ENCODE peak calls at places on chromosomes 1 and 21, in ten cellular contexts. One of them, this sample, is unnamed. For H3K27me3, the result is how much of the 10 kb centered on the place peaks cover.

GRCh38 chr1:225769687-225770086 is 7.9 kb upstream of the SRP9 start:
- DNase-seq in neural progenitor cell: no peak
- DNase-seq in astrocyte: no peak
- DNase-seq in cardiac muscle cell: no peak
- DNase-seq in SK-N-SH: no peak
- DNase-seq in HL-60: no peak
- DNase-seq in psoas muscle: no peak
- DNase-seq in testis: no peak
- DNase-seq in heart left ventricle: no peak
- DNase-seq in pancreas: no peak
- DNase-seq in this sample: no peak

GRCh38 chr1:87149166-87150065 is 179.3 kb upstream of the LMO4 start:
- DNase-seq in psoas muscle: no peak
- DNase-seq in cardiac muscle cell: peak
- DNase-seq in testis: no peak
- DNase-seq in heart left ventricle: no peak
- DNase-seq in neural progenitor cell: no peak
- DNase-seq in astrocyte: peak
- DNase-seq in SK-N-SH: peak
- DNase-seq in pancreas: no peak
- DNase-seq in HL-60: no peak
- DNase-seq in this sample: no peak

GRCh38 chr1:89466307-89466925 is 58.2 kb upstream of the LRRC8B start:
- DNase-seq in psoas muscle: no peak
- DNase-seq in SK-N-SH: no peak
- DNase-seq in cardiac muscle cell: peak
- DNase-seq in heart left ventricle: no peak
- DNase-seq in testis: no peak
- DNase-seq in astrocyte: no peak
- DNase-seq in HL-60: no peak
- DNase-seq in pancreas: no peak
- DNase-seq in neural progenitor cell: no peak
- DNase-seq in this sample: no peak

GRCh38 chr1:197599789-197600188 is 175.5 kb downstream of the DENND1B start:
- DNase-seq in testis: no peak
- DNase-seq in HL-60: no peak
- DNase-seq in psoas muscle: no peak
- DNase-seq in neural progenitor cell: no peak
- DNase-seq in SK-N-SH: no peak
- DNase-seq in heart left ventricle: no peak
- DNase-seq in pancreas: no peak
- DNase-seq in astrocyte: no peak
- DNase-seq in cardiac muscle cell: no peak
- DNase-seq in this sample: no peak

GRCh38 chr1:174258148-174258550 is 98.8 kb downstream of the RABGAP1L start:
- DNase-seq in neural progenitor cell: peak
- DNase-seq in SK-N-SH: peak
- DNase-seq in heart left ventricle: no peak
- DNase-seq in pancreas: no peak
- DNase-seq in cardiac muscle cell: peak
- DNase-seq in astrocyte: peak
- DNase-seq in testis: peak
- DNase-seq in psoas muscle: no peak
- DNase-seq in HL-60: no peak
- DNase-seq in this sample: no peak

GRCh38 chr1:93776728-93777127 is 95.1 kb upstream of the BCAR3 start:
- DNase-seq in neural progenitor cell: no peak
- DNase-seq in pancreas: no peak
- DNase-seq in SK-N-SH: no peak
- DNase-seq in psoas muscle: no peak
- DNase-seq in cardiac muscle cell: no peak
- DNase-seq in HL-60: no peak
- DNase-seq in testis: no peak
- DNase-seq in heart left ventricle: no peak
- DNase-seq in astrocyte: no peak
- DNase-seq in this sample: no peak

GRCh38 chr1:79264975-79265818 is 258.7 kb upstream of the ADGRL4 start:
- DNase-seq in HL-60: no peak
- DNase-seq in heart left ventricle: no peak
- DNase-seq in SK-N-SH: no peak
- DNase-seq in cardiac muscle cell: no peak
- DNase-seq in astrocyte: no peak
- DNase-seq in pancreas: no peak
- DNase-seq in neural progenitor cell: no peak
- DNase-seq in psoas muscle: no peak
- DNase-seq in testis: no peak
- DNase-seq in this sample: no peak

GRCh38 chr1:226408285-226409184 is 642 bp upstream of the PARP1 start:
- DNase-seq in heart left ventricle: no peak
- DNase-seq in neural progenitor cell: no peak
- DNase-seq in HL-60: no peak
- DNase-seq in psoas muscle: peak
- DNase-seq in pancreas: peak
- DNase-seq in testis: no peak
- DNase-seq in cardiac muscle cell: no peak
- DNase-seq in SK-N-SH: no peak
- DNase-seq in astrocyte: no peak
- DNase-seq in this sample: no peak

DNA sequence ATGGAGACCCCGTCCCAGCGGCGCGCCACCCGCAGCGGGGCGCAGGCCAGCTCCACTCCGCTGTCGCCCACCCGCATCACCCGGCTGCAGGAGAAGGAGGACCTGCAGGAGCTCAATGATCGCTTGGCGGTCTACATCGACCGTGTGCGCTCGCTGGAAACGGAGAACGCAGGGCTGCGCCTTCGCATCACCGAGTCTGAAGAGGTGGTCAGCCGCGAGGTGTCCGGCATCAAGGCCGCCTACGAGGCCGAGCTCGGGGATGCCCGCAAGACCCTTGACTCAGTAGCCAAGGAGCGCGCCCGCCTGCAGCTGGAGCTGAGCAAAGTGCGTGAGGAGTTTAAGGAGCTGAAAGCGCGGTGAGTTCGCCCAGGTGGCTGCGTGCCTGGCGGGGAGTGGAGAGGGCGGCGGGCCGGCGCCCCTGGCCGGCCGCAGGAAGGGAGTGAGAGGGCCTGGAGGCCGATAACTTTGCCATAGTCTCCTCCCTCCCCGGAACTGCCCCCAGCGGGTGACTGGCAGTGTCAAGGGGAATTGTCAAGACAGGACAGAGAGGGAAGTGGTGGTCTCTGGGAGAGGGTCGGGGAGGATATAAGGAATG is 505 bp downstream of the LMNA start:
- DNase-seq in HL-60: no peak
- DNase-seq in cardiac muscle cell: peak
- DNase-seq in testis: no peak
- DNase-seq in psoas muscle: peak
- DNase-seq in pancreas: peak
- DNase-seq in SK-N-SH: peak
- DNase-seq in heart left ventricle: no peak
- DNase-seq in neural progenitor cell: peak
- DNase-seq in astrocyte: no peak
- DNase-seq in this sample: no peak
- H3K4me3 ChIP-seq in HL-60: peak
- H3K4me3 ChIP-seq in cardiac muscle cell: peak
- H3K4me3 ChIP-seq in testis: peak
- H3K4me3 ChIP-seq in psoas muscle: peak
- H3K4me3 ChIP-seq in pancreas: peak
- H3K4me3 ChIP-seq in SK-N-SH: peak
- H3K4me3 ChIP-seq in heart left ventricle: peak
- H3K4me3 ChIP-seq in neural progenitor cell: peak
- H3K4me3 ChIP-seq in astrocyte: peak
- H3K4me3 ChIP-seq in this sample: peak

GRCh38 chr21:45836694-45837670 is 144.6 kb upstream of the COL6A1 start:
- DNase-seq in astrocyte: no peak
- DNase-seq in heart left ventricle: no peak
- DNase-seq in neural progenitor cell: peak
- DNase-seq in pancreas: no peak
- DNase-seq in HL-60: no peak
- DNase-seq in testis: no peak
- DNase-seq in cardiac muscle cell: no peak
- DNase-seq in SK-N-SH: no peak
- DNase-seq in psoas muscle: no peak
- DNase-seq in this sample: no peak
- TF ChIP-seq CTCF in astrocyte: no peak
- TF ChIP-seq CTCF in heart left ventricle: no peak
- TF ChIP-seq CTCF in neural progenitor cell: no peak
- TF ChIP-seq CTCF in pancreas: no peak
- TF ChIP-seq CTCF in HL-60: no peak
- TF ChIP-seq CTCF in testis: no peak
- TF ChIP-seq CTCF in cardiac muscle cell: no peak
- TF ChIP-seq CTCF in SK-N-SH: no peak
- TF ChIP-seq CTCF in psoas muscle: no peak
- TF ChIP-seq CTCF in this sample: no peak

GRCh38 chr1:204321665-204322064 is 38.1 kb downstream of the PLEKHA6 start:
- DNase-seq in testis: no peak
- DNase-seq in neural progenitor cell: no peak
- DNase-seq in HL-60: no peak
- DNase-seq in astrocyte: peak
- DNase-seq in cardiac muscle cell: no peak
- DNase-seq in heart left ventricle: no peak
- DNase-seq in SK-N-SH: peak
- DNase-seq in pancreas: no peak
- DNase-seq in psoas muscle: no peak
- DNase-seq in this sample: no peak

GRCh38 chr1:204321051-204321450 is 38.7 kb downstream of the PLEKHA6 start:
- DNase-seq in HL-60: no peak
- DNase-seq in SK-N-SH: no peak
- DNase-seq in testis: no peak
- DNase-seq in neural progenitor cell: no peak
- DNase-seq in cardiac muscle cell: no peak
- DNase-seq in astrocyte: no peak
- DNase-seq in heart left ventricle: no peak
- DNase-seq in pancreas: no peak
- DNase-seq in psoas muscle: no peak
- DNase-seq in this sample: no peak

GRCh38 chr1:204319462-204319861 is 40.3 kb downstream of the PLEKHA6 start:
- DNase-seq in SK-N-SH: no peak
- DNase-seq in HL-60: no peak
- DNase-seq in heart left ventricle: no peak
- DNase-seq in psoas muscle: no peak
- DNase-seq in cardiac muscle cell: peak
- DNase-seq in neural progenitor cell: no peak
- DNase-seq in pancreas: no peak
- DNase-seq in astrocyte: peak
- DNase-seq in testis: no peak
- DNase-seq in this sample: no peak

GRCh38 chr1:204319027-204319426 is 40.7 kb downstream of the PLEKHA6 start:
- DNase-seq in heart left ventricle: no peak
- DNase-seq in HL-60: no peak
- DNase-seq in cardiac muscle cell: peak
- DNase-seq in pancreas: no peak
- DNase-seq in SK-N-SH: no peak
- DNase-seq in astrocyte: no peak
- DNase-seq in neural progenitor cell: no peak
- DNase-seq in psoas muscle: no peak
- DNase-seq in testis: no peak
- DNase-seq in this sample: no peak

DNA sequence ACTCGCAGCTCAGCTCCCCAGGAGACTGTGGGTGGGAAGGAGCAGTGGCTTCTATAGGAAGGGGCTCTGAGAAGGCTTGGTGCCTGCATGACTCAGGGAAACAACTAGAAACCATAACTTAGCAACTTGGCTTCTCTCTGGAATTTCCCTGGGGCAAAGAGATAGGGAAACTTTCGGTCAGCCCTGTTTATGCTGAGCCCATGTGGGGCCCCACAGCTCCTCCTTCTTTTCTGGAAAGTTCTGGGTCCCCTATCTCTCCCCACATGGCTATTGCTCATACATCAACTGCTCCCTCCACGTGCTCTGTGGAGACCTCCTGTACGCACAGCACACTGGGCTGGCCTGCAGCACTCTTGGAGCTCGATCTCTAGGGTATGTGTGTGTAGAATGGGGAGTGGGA is 39.3 kb downstream of the PLEKHA6 start:
- DNase-seq in HL-60: no peak
- DNase-seq in heart left ventricle: no peak
- DNase-seq in SK-N-SH: no peak
- DNase-seq in pancreas: no peak
- DNase-seq in neural progenitor cell: no peak
- DNase-seq in astrocyte: peak
- DNase-seq in testis: no peak
- DNase-seq in psoas muscle: no peak
- DNase-seq in cardiac muscle cell: peak
- DNase-seq in this sample: no peak
- H3K27me3 ChIP-seq in HL-60: under half
- H3K27me3 ChIP-seq in heart left ventricle: under half
- H3K27me3 ChIP-seq in SK-N-SH: under half
- H3K27me3 ChIP-seq in pancreas: under half
- H3K27me3 ChIP-seq in neural progenitor cell: under half
- H3K27me3 ChIP-seq in astrocyte: under half
- H3K27me3 ChIP-seq in testis: under half
- H3K27me3 ChIP-seq in psoas muscle: under half
- H3K27me3 ChIP-seq in cardiac muscle cell: under half
- H3K27me3 ChIP-seq in this sample: under half

GRCh38 chr1:233485385-233485784 is 128.5 kb upstream of the KCNK1 start:
- DNase-seq in cardiac muscle cell: no peak
- DNase-seq in testis: no peak
- DNase-seq in pancreas: no peak
- DNase-seq in neural progenitor cell: no peak
- DNase-seq in heart left ventricle: no peak
- DNase-seq in astrocyte: no peak
- DNase-seq in HL-60: no peak
- DNase-seq in psoas muscle: no peak
- DNase-seq in SK-N-SH: no peak
- DNase-seq in this sample: no peak

GRCh38 chr1:233490488-233490887 is 123.4 kb upstream of the KCNK1 start:
- DNase-seq in heart left ventricle: no peak
- DNase-seq in testis: peak
- DNase-seq in pancreas: peak
- DNase-seq in SK-N-SH: no peak
- DNase-seq in astrocyte: no peak
- DNase-seq in psoas muscle: no peak
- DNase-seq in HL-60: no peak
- DNase-seq in cardiac muscle cell: no peak
- DNase-seq in neural progenitor cell: no peak
- DNase-seq in this sample: no peak

GRCh38 chr1:233489436-233489835 is 124.5 kb upstream of the KCNK1 start:
- DNase-seq in cardiac muscle cell: no peak
- DNase-seq in testis: no peak
- DNase-seq in pancreas: no peak
- DNase-seq in neural progenitor cell: no peak
- DNase-seq in psoas muscle: no peak
- DNase-seq in astrocyte: no peak
- DNase-seq in SK-N-SH: no peak
- DNase-seq in HL-60: no peak
- DNase-seq in heart left ventricle: no peak
- DNase-seq in this sample: no peak

GRCh38 chr1:233485809-233486398 is 128.0 kb upstream of the KCNK1 start:
- DNase-seq in neural progenitor cell: no peak
- DNase-seq in pancreas: no peak
- DNase-seq in astrocyte: no peak
- DNase-seq in cardiac muscle cell: no peak
- DNase-seq in heart left ventricle: no peak
- DNase-seq in psoas muscle: no peak
- DNase-seq in SK-N-SH: no peak
- DNase-seq in testis: no peak
- DNase-seq in HL-60: no peak
- DNase-seq in this sample: no peak

DNA sequence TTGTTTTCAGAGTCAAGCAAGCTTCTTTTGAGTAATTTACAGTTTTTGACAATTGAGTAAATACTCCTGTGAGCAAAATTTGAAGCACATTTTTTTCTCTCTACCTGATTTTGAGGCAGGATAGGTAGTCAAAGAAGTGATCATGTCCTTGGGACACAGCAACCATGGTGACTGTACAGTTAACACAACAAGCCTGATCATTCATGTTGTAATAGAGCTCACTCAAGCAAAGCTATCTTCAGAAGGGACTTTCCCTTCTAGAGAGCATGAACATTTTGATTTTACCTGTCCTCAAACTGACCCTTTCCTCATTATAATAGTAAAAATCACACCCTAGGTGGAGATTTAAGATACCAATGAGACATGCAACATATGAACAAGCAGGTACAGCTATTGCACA is 126.5 kb upstream of the KCNK1 start:
- DNase-seq in cardiac muscle cell: no peak
- DNase-seq in neural progenitor cell: no peak
- DNase-seq in SK-N-SH: no peak
- DNase-seq in pancreas: no peak
- DNase-seq in astrocyte: no peak
- DNase-seq in testis: no peak
- DNase-seq in heart left ventricle: no peak
- DNase-seq in psoas muscle: no peak
- DNase-seq in HL-60: no peak
- DNase-seq in this sample: no peak
- H3K4me3 ChIP-seq in cardiac muscle cell: no peak
- H3K4me3 ChIP-seq in neural progenitor cell: no peak
- H3K4me3 ChIP-seq in SK-N-SH: no peak
- H3K4me3 ChIP-seq in pancreas: no peak
- H3K4me3 ChIP-seq in astrocyte: no peak
- H3K4me3 ChIP-seq in testis: no peak
- H3K4me3 ChIP-seq in heart left ventricle: no peak
- H3K4me3 ChIP-seq in psoas muscle: no peak
- H3K4me3 ChIP-seq in HL-60: no peak
- H3K4me3 ChIP-seq in this sample: no peak